ENCODE peak calls at places on chromosomes 3 and 15, in ten cellular contexts. A is EH; S is tibial artery; G is hippocampal formation; R is activated gamma-delta T cell treated with anti-CD3 and anti-CD28 coated beads, Interleukin-2, amount 50 U/mL, for 16 hours; I is HTR-8/SVneo; P is stimulated activated naive B cell treated with anti-CD40 and anti-IgM and Interleukin-4, amounts not matched to agents 10 μg/mL and 1 μg/mL and 100 μg/mL, for 72 hours; W is body of pancreas; Z is AG09319; Y is SK-MEL-5. N is an unnamed sample.

GRCh38 chr15:71411538-71412482 is 296.5 kb downstream of the THSD4 start:
- DNase-seq in Y (no peak), P (no peak), A (peak), S (peak), G (peak), Z (no peak), R (no peak), I (no peak), W (no peak), N (no peak)

GRCh38 chr3:77411990-77412389 is 372.1 kb downstream of the ROBO2 start:
- DNase-seq in R (no peak), Y (no peak), S (no peak), Z (peak), P (no peak), G (no peak), A (peak), I (no peak), W (no peak), N (no peak)

GRCh38 chr15:38668433-38669159 is 104.0 kb upstream of the RASGRP1 start:
- DNase-seq in P (no peak), W (no peak), A (no peak), G (peak), R (no peak), Y (no peak), S (no peak), I (no peak), Z (no peak), N (peak)

GRCh38 chr3:152026033-152026556 is 152.7 kb downstream of the SUCNR1 start:
- DNase-seq in I (peak), Y (peak), P (no peak), R (no peak), Z (peak), G (no peak), W (no peak), A (peak), S (no peak), N (peak)

GRCh38 chr3:71425491-71426071 is 157.9 kb downstream of the FOXP1 start:
- DNase-seq in R (no peak), A (peak), Z (no peak), G (no peak), S (no peak), I (peak), Y (no peak), W (no peak), P (no peak), N (no peak)

GRCh38 chr15:49439678-49440375 is 16.8 kb downstream of the FGF7 start:
- DNase-seq in S (no peak), P (no peak), A (peak), Y (no peak), G (no peak), W (no peak), Z (no peak), R (no peak), I (no peak), N (no peak)

GRCh38 chr3:71142440-71143161 is 440.9 kb downstream of the FOXP1 start:
- DNase-seq in I (no peak), G (no peak), A (peak), P (no peak), R (no peak), Y (peak), S (no peak), W (no peak), Z (no peak), N (peak)

GRCh38 chr3:48418651-48419050 is 11.2 kb downstream of the PLXNB1 start:
- DNase-seq in R (no peak), I (no peak), G (no peak), W (no peak), A (no peak), Y (no peak), S (no peak), Z (no peak), P (no peak), N (no peak)